ENCODE peak calls at places on chromosome 17, in ten cellular contexts. R, Q, Y, F, Z, K, B, S, I and A are unnamed samples.

GRCh38 chr17:42679492-42680330 is 1.9 kb downstream of the CCR10 start:
- DNase-seq in R (peak; percentile 86), Q (peak; percentile 86), Y (peak; percentile 85), F (no peak), Z (peak; percentile 89), K (no peak), B (no peak), S (peak; percentile 78), I (peak; percentile 78), A (peak; percentile 66)

GRCh38 chr17:35892091-35892637 is 12.0 kb upstream of the CCL5 start:
- DNase-seq in R (no peak), Q (no peak), Y (no peak), F (no peak), Z (no peak), K (no peak), B (no peak), S (no peak), I (no peak), A (no peak)

GRCh38 chr17:33944826-33945225 is 310.3 kb upstream of the CCL2 start:
- DNase-seq in R (no peak), Q (no peak), Y (no peak), F (no peak), Z (no peak), K (no peak), B (no peak), S (no peak), I (no peak), A (no peak)

GRCh38 chr17:77503916-77504651 is 363.3 kb downstream of the SEC14L1 start:
- DNase-seq in R (no peak), Q (peak; percentile 59), Y (no peak), F (no peak), Z (peak; percentile 60), K (no peak), B (no peak), S (no peak), I (no peak), A (no peak)

GRCh38 chr17:75848523-75849303 is 4.5 kb upstream of the UNC13D start:
- DNase-seq in R (peak; percentile 86), Q (peak; percentile 73), Y (peak; percentile 88), F (peak; percentile 60), Z (peak; percentile 82), K (peak; percentile 64), B (no peak), S (peak; percentile 80), I (peak; percentile 81), A (no peak)

GRCh38 chr17:64773836-64774761 is 112.0 kb upstream of the SMURF2 start:
- DNase-seq in R (peak; percentile 85), Q (peak; percentile 71), Y (peak; percentile 90), F (peak; percentile 72), Z (no peak), K (peak; percentile 95), B (no peak), S (peak; percentile 70), I (no peak), A (no peak)

GRCh38 chr17:75738218-75738802 is 17.1 kb downstream of the ITGB4 start:
- DNase-seq in R (no peak), Q (no peak), Y (no peak), F (no peak), Z (no peak), K (no peak), B (no peak), S (no peak), I (no peak), A (no peak)

GRCh38 chr17:59634632-59635561 is 15.2 kb downstream of the CLTC start:
- DNase-seq in R (no peak), Q (no peak), Y (no peak), F (no peak), Z (no peak), K (no peak), B (no peak), S (no peak), I (no peak), A (no peak)

GRCh38 chr17:19332371-19333131 is 30.0 kb downstream of the B9D1 start:
- DNase-seq in R (peak; percentile 23), Q (peak; percentile 46), Y (no peak), F (no peak), Z (peak; percentile 61), K (no peak), B (no peak), S (no peak), I (no peak), A (no peak)

DNA sequence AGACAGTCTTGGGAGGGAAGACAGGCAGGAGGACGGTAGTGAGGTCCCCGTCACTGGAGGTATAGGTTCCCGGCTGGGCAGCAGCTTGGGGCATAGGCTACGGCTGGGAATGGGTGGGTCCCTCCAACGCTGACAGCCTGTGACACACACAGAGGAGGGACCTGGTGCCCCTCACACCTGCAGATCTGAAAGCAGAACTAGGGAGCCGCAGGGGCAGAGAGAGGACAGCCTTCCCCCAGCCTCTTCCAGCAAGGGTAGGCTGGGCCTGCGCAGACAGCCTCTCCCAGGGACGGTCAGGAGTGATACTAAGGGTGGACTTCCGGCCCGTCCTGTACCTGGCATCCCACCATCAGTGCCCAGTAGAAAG is 2.0 kb downstream of the P2RX1 start:
- DNase-seq in R (peak; percentile 43), Q (no peak), Y (peak; percentile 78), F (no peak), Z (no peak), K (no peak), B (no peak), S (no peak), I (no peak), A (peak; percentile 73)
- TF ChIP-seq POLR2AphosphoS5 in R (no peak), Q (no peak), Y (no peak), F (no peak), Z (no peak), K (no peak), B (no peak), S (no peak), I (no peak), A (no peak)

DNA sequence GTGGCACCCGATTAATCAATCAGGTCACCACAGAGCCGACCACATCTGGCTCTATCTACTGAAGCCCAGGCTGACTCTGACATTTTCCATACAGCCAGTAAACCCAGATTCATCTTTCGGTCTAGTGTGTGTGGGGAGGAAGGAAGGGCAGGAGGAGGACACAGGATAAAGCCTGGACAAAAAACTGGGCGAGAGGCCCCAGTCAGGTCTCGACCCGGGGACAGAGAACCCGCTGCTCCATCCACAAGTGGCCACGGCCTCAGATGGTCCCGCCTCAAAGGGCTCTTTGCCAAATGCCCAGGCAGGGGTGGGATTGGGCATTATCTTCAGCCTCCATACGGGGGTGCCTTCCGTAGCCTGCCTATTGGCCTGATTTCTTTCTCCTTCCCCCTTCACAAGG is 7.8 kb downstream of the ABR start:
- DNase-seq in R (no peak), Q (no peak), Y (no peak), F (no peak), Z (no peak), K (no peak), B (no peak), S (no peak), I (no peak), A (no peak)
- TF ChIP-seq POLR2AphosphoS5 in R (no peak), Q (no peak), Y (no peak), F (no peak), Z (no peak), K (no peak), B (no peak), S (no peak), I (no peak), A (no peak)

DNA sequence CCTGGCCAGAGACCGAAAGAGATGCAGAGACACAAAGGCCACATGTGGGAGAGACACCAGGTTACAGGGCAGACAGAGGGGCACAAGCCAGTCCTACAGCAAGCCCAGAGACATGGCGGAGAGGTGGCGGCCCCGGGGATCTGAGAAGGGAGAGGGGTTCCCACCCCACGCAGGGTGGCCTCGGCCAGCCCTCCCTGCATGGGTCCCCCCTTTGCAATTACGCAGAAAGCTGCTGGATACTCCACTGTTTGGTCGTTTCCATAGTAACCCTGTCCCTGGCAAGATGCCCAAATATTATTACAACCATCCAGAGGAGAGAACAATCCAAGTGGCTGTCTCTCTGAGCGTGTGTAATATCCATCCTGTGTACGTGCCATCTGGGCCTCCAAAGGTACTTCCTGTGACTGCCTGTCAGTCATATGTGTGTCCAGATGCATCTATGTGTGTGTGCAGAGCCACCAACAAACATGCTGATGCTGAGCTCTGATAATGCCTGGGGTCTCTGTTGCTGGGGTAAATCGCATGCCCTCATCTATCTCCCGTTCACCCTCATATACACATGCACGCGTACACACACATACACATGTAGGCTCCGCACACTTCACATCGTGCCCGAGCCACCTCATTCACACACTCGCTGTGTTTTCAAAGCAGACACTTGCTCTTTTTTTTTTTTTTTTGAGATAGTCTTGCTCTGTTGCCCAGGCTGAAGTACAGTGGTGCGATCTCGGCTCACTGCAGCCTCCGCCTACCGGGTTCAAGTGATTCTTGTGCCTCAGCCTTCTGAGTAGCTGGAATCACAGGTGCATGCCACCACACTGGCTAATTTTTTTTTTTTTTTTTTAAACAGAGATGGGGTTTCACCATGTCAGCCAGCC is 5.5 kb downstream of the PCGF2 start:
- DNase-seq in R (no peak), Q (peak; percentile 84), Y (peak; percentile 68), F (no peak), Z (peak; percentile 84), K (no peak), B (no peak), S (no peak), I (no peak), A (no peak)
- TF ChIP-seq POLR2AphosphoS5 in R (peak; percentile 14), Q (peak; percentile 21), Y (peak; percentile 76), F (no peak), Z (peak; percentile 68), K (no peak), B (no peak), S (peak; percentile 12), I (no peak), A (no peak)

GRCh38 chr17:79749958-79750357 is 19.2 kb downstream of the ENPP7 start:
- DNase-seq in R (no peak), Q (no peak), Y (no peak), F (no peak), Z (no peak), K (no peak), B (no peak), S (no peak), I (no peak), A (no peak)

GRCh38 chr17:79750650-79751545 is 20.2 kb downstream of the ENPP7 start:
- DNase-seq in R (no peak), Q (no peak), Y (no peak), F (no peak), Z (no peak), K (no peak), B (no peak), S (no peak), I (no peak), A (no peak)

GRCh38 chr17:79754359-79754758 is 23.6 kb upstream of the CBX2 start:
- DNase-seq in R (no peak), Q (no peak), Y (no peak), F (no peak), Z (no peak), K (no peak), B (no peak), S (no peak), I (no peak), A (no peak)

GRCh38 chr17:79749156-79749815 is 18.5 kb downstream of the ENPP7 start:
- DNase-seq in R (no peak), Q (no peak), Y (no peak), F (no peak), Z (no peak), K (no peak), B (no peak), S (no peak), I (no peak), A (no peak)

DNA sequence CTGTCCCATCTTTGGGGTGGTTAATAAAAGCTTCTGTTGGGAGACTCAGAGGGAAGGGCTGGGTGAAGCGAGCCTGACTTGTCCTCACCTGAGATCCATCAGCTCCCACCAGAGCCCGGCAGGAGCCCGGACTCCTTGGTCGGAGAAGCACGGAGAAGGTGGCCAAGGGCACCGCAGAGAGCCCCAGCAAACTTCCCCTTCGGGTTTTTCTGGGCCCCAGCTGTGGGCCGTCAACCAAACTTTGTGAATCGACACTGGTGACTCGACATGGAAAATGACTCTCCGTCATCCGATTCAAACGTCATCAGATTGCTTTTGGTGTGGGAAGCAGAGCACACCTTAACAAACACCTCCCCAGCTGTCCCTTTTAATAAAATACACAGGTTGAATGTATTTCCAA is 21.4 kb downstream of the ENPP7 start:
- DNase-seq in R (no peak), Q (no peak), Y (no peak), F (no peak), Z (no peak), K (no peak), B (no peak), S (no peak), I (no peak), A (no peak)
- TF ChIP-seq POLR2AphosphoS5 in R (no peak), Q (no peak), Y (no peak), F (no peak), Z (no peak), K (no peak), B (no peak), S (no peak), I (no peak), A (no peak)